ENCODE peak calls at places on chromosomes 2 and 18, in five cellular contexts. One of them, this sample, is unnamed.

GRCh38 chr2:179536185-179536584 is 271.6 kb upstream of the SESTD1 start:
- DNase-seq in IMR-90: peak; percentile 17
- DNase-seq in A549: no peak
- DNase-seq in H1: no peak
- DNase-seq in HCT116: no peak
- DNase-seq in this sample: no peak

GRCh38 chr18:8706981-8707940 is 1.9 kb downstream of the MTCL1 start:
- DNase-seq in IMR-90: peak; percentile 73
- DNase-seq in A549: peak; percentile 82
- DNase-seq in H1: peak; percentile 82
- DNase-seq in HCT116: no peak
- DNase-seq in this sample: no peak

GRCh38 chr18:59950215-59950944 is 50.6 kb downstream of the PMAIP1 start:
- DNase-seq in IMR-90: peak; percentile 55
- DNase-seq in A549: no peak
- DNase-seq in H1: no peak
- DNase-seq in HCT116: no peak
- DNase-seq in this sample: no peak

GRCh38 chr2:231709981-231710750 is 1.8 kb downstream of the PTMA start:
- DNase-seq in IMR-90: peak; percentile 80
- DNase-seq in A549: peak; percentile 87
- DNase-seq in H1: peak; percentile 84
- DNase-seq in HCT116: no peak
- DNase-seq in this sample: peak; percentile 73

GRCh38 chr2:105746177-105747080 is 1.7 kb downstream of the NCK2 start:
- DNase-seq in IMR-90: no peak
- DNase-seq in A549: no peak
- DNase-seq in H1: peak; percentile 80
- DNase-seq in HCT116: no peak
- DNase-seq in this sample: peak; percentile 47

GRCh38 chr2:11499081-11499743 is 33.3 kb upstream of the E2F6 start:
- DNase-seq in IMR-90: no peak
- DNase-seq in A549: no peak
- DNase-seq in H1: no peak
- DNase-seq in HCT116: no peak
- DNase-seq in this sample: no peak

GRCh38 chr18:12637393-12637792 is 20.5 kb downstream of the SPIRE1 start:
- DNase-seq in IMR-90: peak; percentile 49
- DNase-seq in A549: peak; percentile 9
- DNase-seq in H1: no peak
- DNase-seq in HCT116: no peak
- DNase-seq in this sample: no peak

GRCh38 chr2:160062283-160063005 is at the start of gene PLA2R1:
- DNase-seq in IMR-90: peak; percentile 12
- DNase-seq in A549: peak; percentile 41
- DNase-seq in H1: peak; percentile 83
- DNase-seq in HCT116: no peak
- DNase-seq in this sample: no peak

GRCh38 chr2:42858140-42859005 is 66.0 kb upstream of the HAAO start:
- DNase-seq in IMR-90: no peak
- DNase-seq in A549: no peak
- DNase-seq in H1: no peak
- DNase-seq in HCT116: no peak
- DNase-seq in this sample: no peak

GRCh38 chr18:3060667-3061580 is 48.0 kb upstream of the LPIN2 start:
- DNase-seq in IMR-90: no peak
- DNase-seq in A549: no peak
- DNase-seq in H1: no peak
- DNase-seq in HCT116: no peak
- DNase-seq in this sample: no peak

GRCh38 chr2:148926291-148926961 is 51.4 kb downstream of the KIF5C start:
- DNase-seq in IMR-90: peak; percentile 12
- DNase-seq in A549: peak; percentile 31
- DNase-seq in H1: peak; percentile 65
- DNase-seq in HCT116: peak; percentile 33
- DNase-seq in this sample: peak; percentile 70

GRCh38 chr18:77234504-77235365 is 14.9 kb upstream of the GALR1 start:
- DNase-seq in IMR-90: no peak
- DNase-seq in A549: no peak
- DNase-seq in H1: no peak
- DNase-seq in HCT116: no peak
- DNase-seq in this sample: no peak

GRCh38 chr2:150327546-150328495 is 159.6 kb downstream of the RND3 start:
- DNase-seq in IMR-90: no peak
- DNase-seq in A549: no peak
- DNase-seq in H1: no peak
- DNase-seq in HCT116: no peak
- DNase-seq in this sample: no peak

GRCh38 chr2:165273176-165273575 is 34.0 kb downstream of the SCN2A start:
- DNase-seq in IMR-90: no peak
- DNase-seq in A549: no peak
- DNase-seq in H1: no peak
- DNase-seq in HCT116: no peak
- DNase-seq in this sample: no peak

GRCh38 chr2:69381337-69381737 is 5.7 kb downstream of the GFPT1 start:
- DNase-seq in IMR-90: peak; percentile 60
- DNase-seq in A549: peak; percentile 72
- DNase-seq in H1: no peak
- DNase-seq in HCT116: no peak
- DNase-seq in this sample: peak; percentile 83

GRCh38 chr2:221529943-221530652 is 42.0 kb downstream of the EPHA4 start:
- DNase-seq in IMR-90: peak; percentile 93
- DNase-seq in A549: peak; percentile 24
- DNase-seq in H1: no peak
- DNase-seq in HCT116: no peak
- DNase-seq in this sample: no peak

GRCh38 chr2:178258916-178259315 is 64.6 kb downstream of the OSBPL6 start:
- DNase-seq in IMR-90: peak; percentile 50
- DNase-seq in A549: no peak
- DNase-seq in H1: no peak
- DNase-seq in HCT116: no peak
- DNase-seq in this sample: no peak

GRCh38 chr2:54122171-54122935 is 6.9 kb downstream of the ACYP2 start:
- DNase-seq in IMR-90: no peak
- DNase-seq in A549: no peak
- DNase-seq in H1: no peak
- DNase-seq in HCT116: no peak
- DNase-seq in this sample: no peak

GRCh38 chr18:54112356-54112755 is 112.1 kb downstream of the MBD2 start:
- DNase-seq in IMR-90: no peak
- DNase-seq in A549: no peak
- DNase-seq in H1: no peak
- DNase-seq in HCT116: no peak
- DNase-seq in this sample: no peak

GRCh38 chr18:48902856-48903601 is 47.7 kb downstream of the SMAD7 start:
- DNase-seq in IMR-90: peak; percentile 34
- DNase-seq in A549: no peak
- DNase-seq in H1: no peak
- DNase-seq in HCT116: no peak
- DNase-seq in this sample: peak; percentile 50

GRCh38 chr18:48486762-48487161 is 52.1 kb upstream of the CTIF start:
- DNase-seq in IMR-90: peak; percentile 77
- DNase-seq in A549: peak; percentile 27
- DNase-seq in H1: no peak
- DNase-seq in HCT116: no peak
- DNase-seq in this sample: no peak

GRCh38 chr18:79429381-79429780 is 33.7 kb downstream of the NFATC1 start:
- DNase-seq in IMR-90: no peak
- DNase-seq in A549: no peak
- DNase-seq in H1: no peak
- DNase-seq in HCT116: no peak
- DNase-seq in this sample: no peak

GRCh38 chr18:8520266-8520665 is 89.0 kb upstream of the RAB12 start:
- DNase-seq in IMR-90: no peak
- DNase-seq in A549: no peak
- DNase-seq in H1: no peak
- DNase-seq in HCT116: no peak
- DNase-seq in this sample: no peak

GRCh38 chr18:10169064-10169562 is 255.3 kb downstream of the VAPA start:
- DNase-seq in IMR-90: peak; percentile 72
- DNase-seq in A549: no peak
- DNase-seq in H1: no peak
- DNase-seq in HCT116: no peak
- DNase-seq in this sample: no peak

GRCh38 chr2:178296394-178297090 is 102.2 kb downstream of the OSBPL6 start:
- DNase-seq in IMR-90: no peak
- DNase-seq in A549: no peak
- DNase-seq in H1: no peak
- DNase-seq in HCT116: no peak
- DNase-seq in this sample: no peak

GRCh38 chr2:239106314-239106908 is 258.5 kb downstream of the TWIST2 start:
- DNase-seq in IMR-90: peak; percentile 63
- DNase-seq in A549: peak; percentile 73
- DNase-seq in H1: peak; percentile 64
- DNase-seq in HCT116: peak; percentile 18
- DNase-seq in this sample: peak; percentile 34

GRCh38 chr2:106073608-106074406 is 120.3 kb downstream of the UXS1 start:
- DNase-seq in IMR-90: no peak
- DNase-seq in A549: no peak
- DNase-seq in H1: no peak
- DNase-seq in HCT116: no peak
- DNase-seq in this sample: no peak

GRCh38 chr2:207239222-207239674 is 73.5 kb upstream of the KLF7 start:
- DNase-seq in IMR-90: peak; percentile 100
- DNase-seq in A549: peak; percentile 56
- DNase-seq in H1: no peak
- DNase-seq in HCT116: no peak
- DNase-seq in this sample: peak; percentile 18

GRCh38 chr2:127864877-127865276 is 6.9 kb upstream of the POLR2D start:
- DNase-seq in IMR-90: no peak
- DNase-seq in A549: peak; percentile 52
- DNase-seq in H1: no peak
- DNase-seq in HCT116: no peak
- DNase-seq in this sample: peak; percentile 90

GRCh38 chr2:239307921-239308620 is 92.7 kb downstream of the HDAC4 start:
- DNase-seq in IMR-90: no peak
- DNase-seq in A549: no peak
- DNase-seq in H1: no peak
- DNase-seq in HCT116: no peak
- DNase-seq in this sample: no peak

GRCh38 chr18:58998421-58999203 is 133.9 kb downstream of the ZNF532 start:
- DNase-seq in IMR-90: peak; percentile 70
- DNase-seq in A549: peak; percentile 42
- DNase-seq in H1: peak; percentile 37
- DNase-seq in HCT116: no peak
- DNase-seq in this sample: no peak

GRCh38 chr2:224111576-224111975 is 72.5 kb upstream of the SERPINE2 start:
- DNase-seq in IMR-90: peak; percentile 76
- DNase-seq in A549: peak; percentile 4
- DNase-seq in H1: no peak
- DNase-seq in HCT116: peak; percentile 31
- DNase-seq in this sample: no peak

GRCh38 chr18:34871435-34871834 is 161.3 kb downstream of the DTNA start:
- DNase-seq in IMR-90: peak; percentile 10
- DNase-seq in A549: no peak
- DNase-seq in H1: no peak
- DNase-seq in HCT116: no peak
- DNase-seq in this sample: no peak

GRCh38 chr18:57439985-57440330 is 4.8 kb downstream of the ONECUT2 start:
- DNase-seq in IMR-90: no peak
- DNase-seq in A549: no peak
- DNase-seq in H1: no peak
- DNase-seq in HCT116: no peak
- DNase-seq in this sample: no peak

GRCh38 chr18:57437433-57437781 is 2.2 kb downstream of the ONECUT2 start:
- DNase-seq in IMR-90: no peak
- DNase-seq in A549: peak; percentile 24
- DNase-seq in H1: peak; percentile 74
- DNase-seq in HCT116: no peak
- DNase-seq in this sample: no peak

GRCh38 chr18:57439617-57439975 is 4.4 kb downstream of the ONECUT2 start:
- DNase-seq in IMR-90: no peak
- DNase-seq in A549: no peak
- DNase-seq in H1: peak; percentile 87
- DNase-seq in HCT116: no peak
- DNase-seq in this sample: no peak

GRCh38 chr18:57437782-57438668 is 2.9 kb downstream of the ONECUT2 start:
- DNase-seq in IMR-90: peak; percentile 26
- DNase-seq in A549: peak; percentile 82
- DNase-seq in H1: peak; percentile 88
- DNase-seq in HCT116: peak; percentile 40
- DNase-seq in this sample: no peak

GRCh38 chr18:57438669-57439616 is 3.8 kb downstream of the ONECUT2 start:
- DNase-seq in IMR-90: no peak
- DNase-seq in A549: peak; percentile 43
- DNase-seq in H1: no peak
- DNase-seq in HCT116: no peak
- DNase-seq in this sample: no peak
- TF ChIP-seq CEBPB in IMR-90: no peak
- TF ChIP-seq CEBPB in A549: no peak
- TF ChIP-seq CEBPB in H1: no peak
- TF ChIP-seq CEBPB in HCT116: no peak
- TF ChIP-seq CEBPB in this sample: no peak

DNA sequence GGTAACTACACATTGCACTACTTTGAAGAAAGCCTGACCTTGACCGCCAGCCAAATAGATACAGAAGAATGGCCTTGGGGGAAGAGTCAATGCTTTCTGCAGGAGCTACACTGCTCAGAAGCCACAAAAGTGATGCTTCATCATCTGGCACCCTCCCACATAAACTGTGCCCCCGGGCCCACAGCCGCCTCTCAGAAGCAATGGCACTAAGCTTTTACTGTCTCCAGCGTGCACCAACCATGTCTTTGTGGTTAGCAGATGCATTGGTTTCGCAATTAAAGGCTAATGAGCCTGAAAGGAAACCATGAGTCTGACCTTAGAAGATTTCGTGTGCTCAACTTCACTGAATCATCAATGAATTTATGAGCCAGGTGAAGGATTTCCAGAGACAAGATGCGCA is 209.4 kb upstream of the TRIB2 start:
- DNase-seq in IMR-90: peak; percentile 80
- DNase-seq in A549: no peak
- DNase-seq in H1: no peak
- DNase-seq in HCT116: no peak
- DNase-seq in this sample: no peak
- TF ChIP-seq CEBPB in IMR-90: peak; percentile 97
- TF ChIP-seq CEBPB in A549: no peak
- TF ChIP-seq CEBPB in H1: no peak
- TF ChIP-seq CEBPB in HCT116: peak; percentile 70
- TF ChIP-seq CEBPB in this sample: peak; percentile 82

GRCh38 chr18:65526099-65526498 is 224.7 kb upstream of the CDH7 start:
- DNase-seq in IMR-90: no peak
- DNase-seq in A549: no peak
- DNase-seq in H1: no peak
- DNase-seq in HCT116: no peak
- DNase-seq in this sample: no peak
- TF ChIP-seq CEBPB in IMR-90: peak; percentile 57
- TF ChIP-seq CEBPB in A549: no peak
- TF ChIP-seq CEBPB in H1: no peak
- TF ChIP-seq CEBPB in HCT116: no peak
- TF ChIP-seq CEBPB in this sample: no peak

DNA sequence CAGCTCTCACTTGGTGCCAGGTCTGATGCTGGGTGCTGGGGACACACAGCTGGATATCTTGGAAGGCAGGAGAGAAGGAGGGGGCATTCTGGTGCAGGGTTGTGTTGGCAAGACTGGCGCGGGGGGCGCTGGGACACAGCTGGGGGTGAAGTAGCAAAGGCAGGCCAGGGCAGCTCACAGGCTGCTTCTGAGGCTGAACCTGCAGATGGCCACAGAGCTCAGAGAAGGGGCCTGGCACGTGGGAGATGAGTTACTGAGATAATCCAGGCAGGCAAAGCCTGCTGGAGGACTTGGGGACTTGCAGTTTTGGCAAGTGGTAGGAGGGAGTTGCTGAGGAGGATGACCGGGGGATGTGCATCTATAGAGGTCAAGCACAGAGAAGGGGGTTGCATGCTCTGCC is 16.2 kb upstream of the DGKD start:
- DNase-seq in IMR-90: no peak
- DNase-seq in A549: no peak
- DNase-seq in H1: no peak
- DNase-seq in HCT116: no peak
- DNase-seq in this sample: no peak
- TF ChIP-seq CEBPB in IMR-90: no peak
- TF ChIP-seq CEBPB in A549: no peak
- TF ChIP-seq CEBPB in H1: no peak
- TF ChIP-seq CEBPB in HCT116: no peak
- TF ChIP-seq CEBPB in this sample: no peak